ENCODE peak calls at places on chromosome 1, in nine cellular contexts. One of them, this sample, is unnamed.

GRCh38 chr1:177032434-177032833 is 132.1 kb downstream of the ASTN1 start:
- DNase-seq in OCI-LY7: no peak
- DNase-seq in Karpas-422: no peak
- DNase-seq in PC-3: no peak
- DNase-seq in GM23248: no peak
- DNase-seq in MM.1S: no peak
- DNase-seq in HCT116: no peak
- DNase-seq in SK-N-SH: no peak
- DNase-seq in GM23338: no peak
- DNase-seq in this sample: peak; percentile 1

GRCh38 chr1:205542367-205542766 is 37.9 kb downstream of the CDK18 start:
- DNase-seq in OCI-LY7: no peak
- DNase-seq in Karpas-422: no peak
- DNase-seq in PC-3: no peak
- DNase-seq in GM23248: no peak
- DNase-seq in MM.1S: no peak
- DNase-seq in HCT116: no peak
- DNase-seq in SK-N-SH: no peak
- DNase-seq in GM23338: no peak
- DNase-seq in this sample: no peak

GRCh38 chr1:27394282-27394658 is 1.8 kb downstream of the GPR3 start:
- DNase-seq in OCI-LY7: no peak
- DNase-seq in Karpas-422: no peak
- DNase-seq in PC-3: no peak
- DNase-seq in GM23248: no peak
- DNase-seq in MM.1S: no peak
- DNase-seq in HCT116: no peak
- DNase-seq in SK-N-SH: no peak
- DNase-seq in GM23338: no peak
- DNase-seq in this sample: no peak

GRCh38 chr1:204915856-204916485 is 45.3 kb downstream of the NFASC start:
- DNase-seq in OCI-LY7: no peak
- DNase-seq in Karpas-422: no peak
- DNase-seq in PC-3: peak; percentile 54
- DNase-seq in GM23248: peak; percentile 38
- DNase-seq in MM.1S: no peak
- DNase-seq in HCT116: no peak
- DNase-seq in SK-N-SH: no peak
- DNase-seq in GM23338: no peak
- DNase-seq in this sample: no peak

GRCh38 chr1:68470388-68470970 is 20.7 kb upstream of the RPE65 start:
- DNase-seq in OCI-LY7: no peak
- DNase-seq in Karpas-422: peak; percentile 59
- DNase-seq in PC-3: peak; percentile 22
- DNase-seq in GM23248: peak; percentile 57
- DNase-seq in MM.1S: no peak
- DNase-seq in HCT116: no peak
- DNase-seq in SK-N-SH: no peak
- DNase-seq in GM23338: no peak
- DNase-seq in this sample: no peak

GRCh38 chr1:15168479-15168878 is 14.9 kb downstream of the TMEM51 start:
- DNase-seq in OCI-LY7: no peak
- DNase-seq in Karpas-422: no peak
- DNase-seq in PC-3: peak; percentile 68
- DNase-seq in GM23248: peak; percentile 82
- DNase-seq in MM.1S: no peak
- DNase-seq in HCT116: no peak
- DNase-seq in SK-N-SH: no peak
- DNase-seq in GM23338: no peak
- DNase-seq in this sample: peak; percentile 15

GRCh38 chr1:33241866-33242265 is 14.4 kb upstream of the ZNF362 start:
- DNase-seq in OCI-LY7: no peak
- DNase-seq in Karpas-422: no peak
- DNase-seq in PC-3: no peak
- DNase-seq in GM23248: peak; percentile 18
- DNase-seq in MM.1S: no peak
- DNase-seq in HCT116: no peak
- DNase-seq in SK-N-SH: no peak
- DNase-seq in GM23338: no peak
- DNase-seq in this sample: no peak

GRCh38 chr1:165828103-165828558 is 717 bp downstream of the UCK2 start:
- DNase-seq in OCI-LY7: peak; percentile 79
- DNase-seq in Karpas-422: peak; percentile 86
- DNase-seq in PC-3: peak; percentile 55
- DNase-seq in GM23248: peak; percentile 63
- DNase-seq in MM.1S: peak; percentile 77
- DNase-seq in HCT116: no peak
- DNase-seq in SK-N-SH: peak; percentile 83
- DNase-seq in GM23338: peak; percentile 54
- DNase-seq in this sample: no peak

GRCh38 chr1:52877554-52877953 is 35.0 kb downstream of the ZYG11A start:
- DNase-seq in OCI-LY7: no peak
- DNase-seq in Karpas-422: no peak
- DNase-seq in PC-3: no peak
- DNase-seq in GM23248: no peak
- DNase-seq in MM.1S: no peak
- DNase-seq in HCT116: no peak
- DNase-seq in SK-N-SH: no peak
- DNase-seq in GM23338: peak; percentile 30
- DNase-seq in this sample: no peak

GRCh38 chr1:179143332-179143731 is 61.5 kb downstream of the TOR3A start:
- DNase-seq in OCI-LY7: no peak
- DNase-seq in Karpas-422: peak; percentile 9
- DNase-seq in PC-3: peak; percentile 90
- DNase-seq in GM23248: peak; percentile 95
- DNase-seq in MM.1S: no peak
- DNase-seq in HCT116: peak; percentile 74
- DNase-seq in SK-N-SH: no peak
- DNase-seq in GM23338: no peak
- DNase-seq in this sample: peak; percentile 95

GRCh38 chr1:246515390-246516005 is 8.4 kb upstream of the SMYD3 start:
- DNase-seq in OCI-LY7: no peak
- DNase-seq in Karpas-422: no peak
- DNase-seq in PC-3: no peak
- DNase-seq in GM23248: no peak
- DNase-seq in MM.1S: no peak
- DNase-seq in HCT116: no peak
- DNase-seq in SK-N-SH: no peak
- DNase-seq in GM23338: no peak
- DNase-seq in this sample: no peak

GRCh38 chr1:94514095-94514727 is 27.3 kb downstream of the F3 start:
- DNase-seq in OCI-LY7: peak; percentile 25
- DNase-seq in Karpas-422: peak; percentile 55
- DNase-seq in PC-3: peak; percentile 53
- DNase-seq in GM23248: peak; percentile 61
- DNase-seq in MM.1S: no peak
- DNase-seq in HCT116: peak; percentile 42
- DNase-seq in SK-N-SH: peak; percentile 20
- DNase-seq in GM23338: peak; percentile 72
- DNase-seq in this sample: peak; percentile 34

GRCh38 chr1:101509370-101509769 is 272.6 kb downstream of the S1PR1 start:
- DNase-seq in OCI-LY7: no peak
- DNase-seq in Karpas-422: no peak
- DNase-seq in PC-3: no peak
- DNase-seq in GM23248: no peak
- DNase-seq in MM.1S: no peak
- DNase-seq in HCT116: no peak
- DNase-seq in SK-N-SH: no peak
- DNase-seq in GM23338: no peak
- DNase-seq in this sample: no peak

GRCh38 chr1:172144445-172145060 is 275.9 kb upstream of the C1orf105 start:
- DNase-seq in OCI-LY7: no peak
- DNase-seq in Karpas-422: no peak
- DNase-seq in PC-3: no peak
- DNase-seq in GM23248: peak; percentile 99
- DNase-seq in MM.1S: no peak
- DNase-seq in HCT116: no peak
- DNase-seq in SK-N-SH: peak; percentile 50
- DNase-seq in GM23338: no peak
- DNase-seq in this sample: no peak

GRCh38 chr1:114758251-114758832 is 558 bp upstream of the CSDE1 start:
- DNase-seq in OCI-LY7: peak; percentile 13
- DNase-seq in Karpas-422: no peak
- DNase-seq in PC-3: no peak
- DNase-seq in GM23248: peak; percentile 48
- DNase-seq in MM.1S: no peak
- DNase-seq in HCT116: no peak
- DNase-seq in SK-N-SH: peak; percentile 6
- DNase-seq in GM23338: no peak
- DNase-seq in this sample: no peak

DNA sequence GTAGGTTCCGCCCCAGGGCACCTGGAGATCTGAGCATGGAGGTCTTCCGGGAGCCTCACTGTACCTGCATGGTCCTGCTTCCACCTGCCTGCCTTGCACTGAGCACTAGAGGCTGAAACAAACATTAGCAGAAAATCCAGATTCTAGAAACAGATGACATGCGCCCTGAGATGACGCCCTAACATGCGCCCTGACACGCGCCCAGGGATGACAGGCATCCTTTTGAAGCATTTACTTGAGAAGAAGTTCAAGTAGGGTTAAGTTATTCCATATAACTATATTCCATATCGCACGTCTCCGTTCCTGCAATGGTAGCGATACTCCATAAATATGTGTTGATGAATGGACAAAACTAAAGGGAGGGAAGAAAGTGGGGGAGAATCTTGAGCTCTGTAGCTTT is 13.7 kb downstream of the ACTA1 start:
- DNase-seq in OCI-LY7: no peak
- DNase-seq in Karpas-422: no peak
- DNase-seq in PC-3: no peak
- DNase-seq in GM23248: no peak
- DNase-seq in MM.1S: no peak
- DNase-seq in HCT116: no peak
- DNase-seq in SK-N-SH: no peak
- DNase-seq in GM23338: no peak
- DNase-seq in this sample: no peak
- H3K27ac ChIP-seq in OCI-LY7: no peak overlapping the region
- H3K27ac ChIP-seq in Karpas-422: no peak overlapping the region
- H3K27ac ChIP-seq in PC-3: no peak overlapping the region
- H3K27ac ChIP-seq in GM23248: no peak overlapping the region
- H3K27ac ChIP-seq in MM.1S: no peak overlapping the region
- H3K27ac ChIP-seq in HCT116: no peak overlapping the region
- H3K27ac ChIP-seq in SK-N-SH: no peak overlapping the region
- H3K27ac ChIP-seq in GM23338: no peak overlapping the region
- H3K27ac ChIP-seq in this sample: no peak overlapping the region

GRCh38 chr1:47214554-47214953 is 17.5 kb downstream of the TAL1 start:
- DNase-seq in OCI-LY7: no peak
- DNase-seq in Karpas-422: no peak
- DNase-seq in PC-3: no peak
- DNase-seq in GM23248: no peak
- DNase-seq in MM.1S: no peak
- DNase-seq in HCT116: no peak
- DNase-seq in SK-N-SH: no peak
- DNase-seq in GM23338: no peak
- DNase-seq in this sample: no peak

GRCh38 chr1:47211796-47212269 is 20.2 kb downstream of the TAL1 start:
- DNase-seq in OCI-LY7: no peak
- DNase-seq in Karpas-422: no peak
- DNase-seq in PC-3: no peak
- DNase-seq in GM23248: no peak
- DNase-seq in MM.1S: no peak
- DNase-seq in HCT116: no peak
- DNase-seq in SK-N-SH: no peak
- DNase-seq in GM23338: peak; percentile 56
- DNase-seq in this sample: no peak

GRCh38 chr1:47210666-47211065 is 20.8 kb upstream of the PDZK1IP1 start:
- DNase-seq in OCI-LY7: no peak
- DNase-seq in Karpas-422: no peak
- DNase-seq in PC-3: no peak
- DNase-seq in GM23248: no peak
- DNase-seq in MM.1S: no peak
- DNase-seq in HCT116: no peak
- DNase-seq in SK-N-SH: no peak
- DNase-seq in GM23338: no peak
- DNase-seq in this sample: no peak

GRCh38 chr1:47213230-47213676 is 18.8 kb downstream of the TAL1 start:
- DNase-seq in OCI-LY7: no peak
- DNase-seq in Karpas-422: no peak
- DNase-seq in PC-3: no peak
- DNase-seq in GM23248: no peak
- DNase-seq in MM.1S: no peak
- DNase-seq in HCT116: no peak
- DNase-seq in SK-N-SH: no peak
- DNase-seq in GM23338: no peak
- DNase-seq in this sample: no peak

GRCh38 chr1:47212636-47213229 is 19.3 kb downstream of the TAL1 start:
- DNase-seq in OCI-LY7: no peak
- DNase-seq in Karpas-422: no peak
- DNase-seq in PC-3: no peak
- DNase-seq in GM23248: no peak
- DNase-seq in MM.1S: no peak
- DNase-seq in HCT116: no peak
- DNase-seq in SK-N-SH: no peak
- DNase-seq in GM23338: no peak
- DNase-seq in this sample: no peak
- H3K9me2 ChIP-seq in OCI-LY7: no peaks in the 10 kb centered on the region
- H3K9me2 ChIP-seq in Karpas-422: no peaks in the 10 kb centered on the region
- H3K9me2 ChIP-seq in PC-3: no peaks in the 10 kb centered on the region
- H3K9me2 ChIP-seq in GM23248: no peaks in the 10 kb centered on the region
- H3K9me2 ChIP-seq in MM.1S: no peaks in the 10 kb centered on the region
- H3K9me2 ChIP-seq in HCT116: no peaks in the 10 kb centered on the region
- H3K9me2 ChIP-seq in SK-N-SH: no peaks in the 10 kb centered on the region
- H3K9me2 ChIP-seq in GM23338: no peaks in the 10 kb centered on the region
- H3K9me2 ChIP-seq in this sample: no peaks in the 10 kb centered on the region

DNA sequence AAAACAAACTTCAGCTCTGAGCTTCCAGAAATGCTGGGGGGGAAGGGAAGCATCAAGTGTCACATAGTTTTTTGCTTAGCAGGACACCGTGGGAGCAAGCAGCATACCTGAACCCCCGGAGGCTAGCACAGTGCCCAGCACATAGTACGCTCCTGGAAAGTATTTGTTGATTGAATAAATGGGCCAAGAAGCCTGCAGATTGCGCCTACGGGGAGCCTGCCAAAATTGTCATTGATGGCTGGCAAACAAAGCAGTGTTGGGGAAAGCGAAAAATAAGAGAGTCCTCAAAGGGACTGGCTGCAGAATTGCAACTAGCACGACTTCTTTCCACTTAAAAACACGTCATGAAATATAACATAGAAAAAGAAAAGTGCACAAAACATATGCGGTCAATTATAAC is 125.3 kb upstream of the GALNT2 start:
- DNase-seq in OCI-LY7: no peak
- DNase-seq in Karpas-422: no peak
- DNase-seq in PC-3: no peak
- DNase-seq in GM23248: no peak
- DNase-seq in MM.1S: no peak
- DNase-seq in HCT116: no peak
- DNase-seq in SK-N-SH: no peak
- DNase-seq in GM23338: no peak
- DNase-seq in this sample: no peak
- H3K4me1 ChIP-seq in OCI-LY7: no peaks in the 10 kb centered on the region
- H3K4me1 ChIP-seq in Karpas-422: no peaks in the 10 kb centered on the region
- H3K4me1 ChIP-seq in PC-3: no peaks in the 10 kb centered on the region
- H3K4me1 ChIP-seq in GM23248: no peaks in the 10 kb centered on the region
- H3K4me1 ChIP-seq in MM.1S: no peaks in the 10 kb centered on the region
- H3K4me1 ChIP-seq in HCT116: no peaks in the 10 kb centered on the region
- H3K4me1 ChIP-seq in SK-N-SH: peaks cover 55% of the 10 kb centered on the region
- H3K4me1 ChIP-seq in GM23338: no peaks in the 10 kb centered on the region
- H3K4me1 ChIP-seq in this sample: no peaks in the 10 kb centered on the region

DNA sequence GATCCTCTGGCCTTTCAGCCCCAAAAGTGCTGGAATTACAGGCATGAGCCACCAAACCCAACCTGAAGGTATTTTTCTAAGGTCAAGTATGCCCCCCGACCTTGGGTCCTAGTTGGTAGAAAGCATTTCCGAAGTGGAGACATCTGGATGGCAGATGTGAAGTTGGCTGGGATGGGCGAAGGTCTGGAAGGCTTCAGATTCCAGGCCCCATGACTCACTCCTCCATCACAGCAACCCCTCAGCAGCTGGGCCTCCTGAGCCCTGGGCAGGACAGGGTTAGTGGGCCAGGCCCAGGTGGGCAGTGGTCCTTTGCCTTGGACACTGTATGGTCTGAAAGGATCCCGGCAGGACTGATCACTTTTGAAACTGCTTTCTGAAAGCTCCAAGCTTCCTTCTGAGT is 23.3 kb downstream of the NAV1 start:
- DNase-seq in OCI-LY7: no peak
- DNase-seq in Karpas-422: no peak
- DNase-seq in PC-3: no peak
- DNase-seq in GM23248: peak; percentile 95
- DNase-seq in MM.1S: no peak
- DNase-seq in HCT116: no peak
- DNase-seq in SK-N-SH: peak; percentile 88
- DNase-seq in GM23338: no peak
- DNase-seq in this sample: no peak
- H3K27ac ChIP-seq in OCI-LY7: no peak overlapping the region
- H3K27ac ChIP-seq in Karpas-422: no peak overlapping the region
- H3K27ac ChIP-seq in PC-3: no peak overlapping the region
- H3K27ac ChIP-seq in GM23248: peak overlapping the region; percentile 97
- H3K27ac ChIP-seq in MM.1S: no peak overlapping the region
- H3K27ac ChIP-seq in HCT116: no peak overlapping the region
- H3K27ac ChIP-seq in SK-N-SH: peak overlapping the region; percentile 95
- H3K27ac ChIP-seq in GM23338: no peak overlapping the region
- H3K27ac ChIP-seq in this sample: no peak overlapping the region